ENCODE peak calls at places on chromosomes 2 and 18, in six cellular contexts. Q is NCI-H2081; P is iris pigment epithelial cell; J is activated CD4-positive, alpha-beta T cell treated with anti-CD3 and anti-CD28 coated beads, Interleukin-2, amount 50 U/mL, for 48 hours; S is NCI-H1092; R is ecto neural progenitor cell. E is an unnamed sample.

GRCh38 chr2:21363364-21363763 is 239.6 kb downstream of the TDRD15 start:
- DNase-seq in Q (no peak), P (no peak), J (no peak), S (no peak), R (no peak), E (no peak)

GRCh38 chr2:46979611-46980010 is 64.0 kb upstream of the MCFD2 start:
- DNase-seq in Q (no peak), P (no peak), J (no peak), S (no peak), R (no peak), E (no peak)

GRCh38 chr2:160696061-160696452 is 202.4 kb upstream of the RBMS1 start:
- DNase-seq in Q (no peak), P (no peak), J (no peak), S (no peak), R (no peak), E (no peak)

GRCh38 chr2:80499095-80499494 is 194.5 kb upstream of the LRRTM1 start:
- DNase-seq in Q (peak), P (peak), J (no peak), S (no peak), R (no peak), E (no peak)

GRCh38 chr2:232476791-232477190 is 10.8 kb downstream of the ECEL1 start:
- DNase-seq in Q (no peak), P (no peak), J (no peak), S (no peak), R (no peak), E (no peak)

GRCh38 chr2:235504459-235505200 is 10.8 kb downstream of the AGAP1 start:
- DNase-seq in Q (no peak), P (no peak), J (no peak), S (no peak), R (no peak), E (no peak)

GRCh38 chr2:24917086-24917485 is 3.0 kb downstream of the ADCY3 start:
- DNase-seq in Q (no peak), P (peak), J (peak), S (no peak), R (no peak), E (peak)

GRCh38 chr2:12978058-12978835 is 261.5 kb downstream of the TRIB2 start:
- DNase-seq in Q (no peak), P (no peak), J (no peak), S (no peak), R (no peak), E (no peak)

GRCh38 chr2:195320416-195320973 is 336.5 kb upstream of the SLC39A10 start:
- DNase-seq in Q (no peak), P (no peak), J (no peak), S (no peak), R (no peak), E (no peak)

GRCh38 chr2:99940963-99941362 is 201.4 kb downstream of the AFF3 start:
- DNase-seq in Q (no peak), P (peak), J (no peak), S (no peak), R (no peak), E (no peak)

GRCh38 chr18:3498705-3499451 is 48.9 kb downstream of the TGIF1 start:
- DNase-seq in Q (peak), P (peak), J (peak), S (no peak), R (peak), E (peak)

GRCh38 chr2:69979902-69980301 is 18.5 kb upstream of the ASPRV1 start:
- DNase-seq in Q (no peak), P (no peak), J (no peak), S (no peak), R (no peak), E (no peak)

GRCh38 chr2:133627741-133628140 is 59.5 kb upstream of the NCKAP5 start:
- DNase-seq in Q (no peak), P (no peak), J (no peak), S (no peak), R (no peak), E (no peak)

GRCh38 chr2:70984576-70985282 is 6.3 kb downstream of the ANKRD53 start:
- DNase-seq in Q (no peak), P (peak), J (peak), S (no peak), R (peak), E (peak)

GRCh38 chr2:9378433-9379371 is 44.6 kb downstream of the ITGB1BP1 start:
- DNase-seq in Q (no peak), P (peak), J (no peak), S (no peak), R (no peak), E (no peak)

GRCh38 chr2:119702918-119703401 is 24.0 kb downstream of the TMEM177 start:
- DNase-seq in Q (peak), P (peak), J (peak), S (no peak), R (peak), E (no peak)